ENCODE peak calls at places on chromosomes 7 and 10, in eight cellular contexts. Q, D, N, P, X, Z, I and B are unnamed samples.

GRCh38 chr10:60896033-60896432 is 48.0 kb downstream of the RHOBTB1 start:
- DNase-seq in Q (no peak), D (no peak), N (peak; percentile 71), P (no peak), X (no peak), Z (no peak), I (no peak), B (no peak)

GRCh38 chr7:143494622-143495021 is 16.9 kb downstream of the TAS2R41 start:
- DNase-seq in Q (no peak), D (no peak), N (peak; percentile 20), P (peak; percentile 15), X (no peak), Z (no peak), I (no peak), B (no peak)

GRCh38 chr7:74380720-74381119 is 73.0 kb upstream of the GTF2IRD1 start:
- DNase-seq in Q (no peak), D (no peak), N (no peak), P (peak; percentile 38), X (peak; percentile 95), Z (no peak), I (no peak), B (no peak)

GRCh38 chr10:94549221-94549620 is 3.6 kb downstream of the HELLS start:
- DNase-seq in Q (no peak), D (no peak), N (no peak), P (no peak), X (no peak), Z (no peak), I (no peak), B (no peak)

GRCh38 chr10:298033-298432 is 162.8 kb downstream of the ZMYND11 start:
- DNase-seq in Q (no peak), D (no peak), N (no peak), P (no peak), X (no peak), Z (no peak), I (no peak), B (no peak)

GRCh38 chr10:28280652-28281051 is 22.2 kb downstream of the MPP7 start:
- DNase-seq in Q (peak; percentile 1), D (no peak), N (peak; percentile 85), P (no peak), X (no peak), Z (no peak), I (no peak), B (no peak)

GRCh38 chr7:32158751-32159360 is 88.6 kb upstream of the PDE1C start:
- DNase-seq in Q (peak; percentile 65), D (no peak), N (peak; percentile 54), P (peak; percentile 36), X (no peak), Z (peak; percentile 18), I (no peak), B (no peak)

GRCh38 chr10:78299861-78300453 is 266.3 kb downstream of the RPS24 start:
- DNase-seq in Q (no peak), D (no peak), N (no peak), P (no peak), X (no peak), Z (no peak), I (no peak), B (no peak)